ENCODE peak calls at places on chromosomes 2 and 18, in five cellular contexts. E, F, C, L and S are unnamed samples.
A peak's percentile ranks its signal among the peaks of the same experiment; 100 is the strongest.

GRCh38 chr18:6901283-6901926 is 171.9 kb downstream of the ARHGAP28 start:
- DNase-seq in L (no peak), C (no peak), E (no peak), F (no peak), S (no peak)

GRCh38 chr2:40101076-40101688 is 322.1 kb upstream of the THUMPD2 start:
- DNase-seq in F (no peak), E (no peak), L (no peak), C (no peak), S (no peak)

GRCh38 chr18:14179306-14179705 is 47.1 kb upstream of the ZNF519 start:
- DNase-seq in E (peak; percentile 67), C (no peak), F (no peak), L (peak; percentile 8), S (peak; percentile 63)

GRCh38 chr2:10575566-10576300 is 114.0 kb downstream of the NOL10 start:
- DNase-seq in C (no peak), F (no peak), E (no peak), L (no peak), S (no peak)

GRCh38 chr2:24886640-24887324 is 33.3 kb downstream of the ADCY3 start:
- DNase-seq in F (no peak), C (no peak), E (peak; percentile 71), L (no peak), S (no peak)

GRCh38 chr18:35786359-35787042 is 186.0 kb upstream of the RMP24 start:
- DNase-seq in F (no peak), C (no peak), L (no peak), E (no peak), S (no peak)

GRCh38 chr2:207165121-207166038 is at the start of gene KLF7:
- DNase-seq in C (peak; percentile 64), E (peak; percentile 83), L (peak; percentile 72), F (peak; percentile 69), S (peak; percentile 61)

GRCh38 chr2:190088917-190089316 is 26.4 kb upstream of the MSTN start:
- DNase-seq in E (no peak), C (peak; percentile 51), F (peak; percentile 39), L (peak; percentile 23), S (no peak)

GRCh38 chr2:209208211-209208610 is 215.6 kb upstream of the MAP2 start:
- DNase-seq in F (peak; percentile 49), E (no peak), C (peak; percentile 50), L (no peak), S (peak; percentile 52)

GRCh38 chr2:48345176-48345575 is 184.8 kb upstream of the STON1 start:
- DNase-seq in E (no peak), F (no peak), C (no peak), L (no peak), S (no peak)

GRCh38 chr2:229553091-229553490 is 161.3 kb downstream of the DNER start:
- DNase-seq in C (no peak), F (no peak), E (no peak), L (no peak), S (no peak)

GRCh38 chr18:67104700-67105284 is 411.7 kb downstream of the DSEL start:
- DNase-seq in E (peak; percentile 74), C (peak; percentile 60), F (peak; percentile 68), L (no peak), S (peak; percentile 67)

GRCh38 chr2:30979822-30980245 is 158.4 kb downstream of the GALNT14 start:
- DNase-seq in C (no peak), F (peak; percentile 65), L (no peak), E (peak; percentile 91), S (no peak)

GRCh38 chr2:225010804-225011203 is 31.5 kb downstream of the DOCK10 start:
- DNase-seq in L (no peak), C (no peak), E (no peak), F (no peak), S (no peak)

GRCh38 chr18:79469309-79469708 is 73.6 kb downstream of the NFATC1 start:
- DNase-seq in L (no peak), C (no peak), F (no peak), E (no peak), S (no peak)

GRCh38 chr2:63055510-63056308 is 5.1 kb downstream of the OTX1 start:
- DNase-seq in F (no peak), L (no peak), E (peak; percentile 78), C (no peak), S (no peak)

GRCh38 chr18:48065601-48065995 is 135.1 kb upstream of the SMAD2 start:
- DNase-seq in E (peak; percentile 21), C (peak; percentile 47), F (no peak), L (no peak), S (no peak)

GRCh38 chr2:26422947-26423629 is 21.4 kb downstream of the DRC1 start:
- DNase-seq in C (no peak), L (no peak), F (no peak), E (no peak), S (no peak)

GRCh38 chr18:79522451-79523220 is 126.9 kb downstream of the NFATC1 start:
- DNase-seq in C (peak; percentile 29), L (peak; percentile 74), E (peak; percentile 61), F (no peak), S (no peak)

GRCh38 chr18:45658756-45659155 is 43.5 kb downstream of the SLC14A2 start:
- DNase-seq in E (no peak), F (no peak), C (peak; percentile 14), L (no peak), S (no peak)

GRCh38 chr2:203721770-203722169 is 15.3 kb downstream of the CD28 start:
- DNase-seq in F (no peak), L (no peak), E (no peak), C (no peak), S (no peak)

GRCh38 chr2:203719456-203719855 is 13.0 kb downstream of the CD28 start:
- DNase-seq in C (no peak), E (no peak), L (no peak), F (no peak), S (no peak)

GRCh38 chr2:203720922-203721672 is 14.7 kb downstream of the CD28 start:
- DNase-seq in F (no peak), E (no peak), C (no peak), L (no peak), S (no peak)

GRCh38 chr2:203720011-203720410 is 13.6 kb downstream of the CD28 start:
- DNase-seq in C (no peak), E (no peak), F (no peak), L (peak; percentile 84), S (no peak)

DNA sequence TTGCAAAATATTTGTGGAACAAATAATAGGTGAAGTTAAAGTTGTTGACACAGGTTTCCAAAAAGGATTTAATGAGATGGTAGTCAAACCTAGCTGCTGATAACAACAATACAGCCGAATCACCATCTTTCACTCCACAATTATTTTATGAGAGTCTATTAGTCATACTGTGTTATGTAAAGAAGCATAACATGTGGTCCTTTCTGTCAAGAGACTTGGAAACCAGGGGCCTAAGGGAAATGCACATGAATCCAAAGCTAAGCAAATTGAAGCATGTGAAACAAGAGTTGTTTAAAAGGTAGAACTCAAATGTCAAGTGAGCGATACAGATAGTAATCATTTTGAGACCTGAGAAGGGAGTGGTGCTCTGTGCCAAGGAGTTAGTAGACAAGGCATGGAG is 16.0 kb downstream of the CD28 start:
- DNase-seq in L (no peak), E (no peak), F (no peak), C (no peak), S (no peak)
- H3K4me1 ChIP-seq in L (peaks cover 70% of the 10 kb centered on the region), E (no peaks in the 10 kb centered on the region), F (no peaks in the 10 kb centered on the region), C (no peaks in the 10 kb centered on the region), S (no peaks in the 10 kb centered on the region)

DNA sequence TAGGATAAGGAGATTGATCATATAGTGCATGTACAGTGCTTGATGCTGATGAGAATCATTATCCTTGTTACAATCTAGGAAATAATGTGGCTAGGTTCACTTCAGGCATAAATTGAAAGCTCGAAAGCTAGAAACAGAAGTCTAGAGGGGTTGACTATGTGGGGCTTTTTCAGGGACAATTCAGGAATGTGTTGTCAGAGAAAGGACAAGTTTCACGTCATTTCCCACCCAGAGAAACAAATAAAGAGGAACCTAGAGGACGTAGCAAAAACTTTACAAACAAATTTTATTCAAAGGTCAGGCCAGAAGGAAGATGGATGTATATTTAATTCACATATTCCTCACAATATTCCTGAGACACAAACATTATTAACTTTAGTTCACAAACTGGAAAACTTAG is 7.6 kb downstream of the CYRIA start:
- DNase-seq in E (no peak), F (no peak), L (no peak), C (no peak), S (no peak)
- H3K4me1 ChIP-seq in E (no peaks in the 10 kb centered on the region), F (peaks cover 79% of the 10 kb centered on the region), L (peaks cover 4% of the 10 kb centered on the region), C (peaks cover 92% of the 10 kb centered on the region), S (peaks cover 3% of the 10 kb centered on the region)

GRCh38 chr2:109316091-109316490 is 187.1 kb downstream of the SH3RF3 start:
- DNase-seq in F (no peak), C (no peak), L (no peak), E (no peak), S (no peak)

GRCh38 chr2:109320195-109320935 is 191.4 kb downstream of the SH3RF3 start:
- DNase-seq in L (no peak), F (no peak), E (no peak), C (no peak), S (no peak)

GRCh38 chr2:109318949-109319342 is 189.9 kb downstream of the SH3RF3 start:
- DNase-seq in L (no peak), E (no peak), C (no peak), F (no peak), S (no peak)

GRCh38 chr2:109317471-109318090 is 188.6 kb downstream of the SH3RF3 start:
- DNase-seq in L (no peak), F (peak; percentile 35), C (no peak), E (no peak), S (no peak)

DNA sequence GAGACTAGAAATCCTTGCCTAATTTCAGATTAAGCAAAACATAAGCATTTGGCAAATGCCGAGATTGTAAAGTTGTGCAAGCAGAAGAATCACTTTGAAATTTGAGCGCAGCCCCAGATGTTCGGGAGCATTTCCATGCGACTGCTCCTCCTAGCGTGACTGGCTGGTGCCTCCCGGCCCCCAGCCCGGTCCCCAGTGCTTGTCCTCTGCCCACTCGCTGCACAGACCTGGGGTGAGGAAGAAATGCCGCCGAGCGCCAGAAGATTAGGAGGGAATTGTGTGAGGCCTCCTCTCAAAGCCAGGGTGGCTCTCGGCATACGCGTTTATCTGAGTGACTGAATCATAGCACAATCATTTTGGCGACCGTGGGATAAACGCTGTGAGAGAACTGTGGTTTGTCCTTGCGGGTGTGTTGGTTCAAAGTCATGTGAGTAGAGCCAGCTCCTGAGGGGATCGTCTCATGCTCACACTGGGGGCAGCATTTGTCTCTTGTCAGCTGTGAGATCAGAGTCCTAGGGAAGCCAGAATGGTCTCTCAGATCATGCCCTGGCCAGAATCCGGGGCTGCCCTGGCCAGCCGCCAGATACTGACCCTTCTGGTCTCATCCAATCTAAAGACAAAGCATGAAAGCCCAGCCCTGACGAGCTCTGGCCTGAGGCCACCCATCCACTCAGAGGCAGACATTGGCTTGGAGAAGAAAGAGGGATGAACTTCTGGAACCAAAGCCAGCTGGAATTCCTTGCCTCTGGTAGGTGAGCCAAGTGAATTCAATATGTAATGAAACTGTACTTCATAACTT is 189.3 kb downstream of the SH3RF3 start:
- DNase-seq in C (peak; percentile 36), L (no peak), E (peak; percentile 88), F (peak; percentile 80), S (peak; percentile 53)
- H3K4me1 ChIP-seq in C (peaks cover 14% of the 10 kb centered on the region), L (no peaks in the 10 kb centered on the region), E (peaks cover 4% of the 10 kb centered on the region), F (peaks cover 46% of the 10 kb centered on the region), S (no peaks in the 10 kb centered on the region)

DNA sequence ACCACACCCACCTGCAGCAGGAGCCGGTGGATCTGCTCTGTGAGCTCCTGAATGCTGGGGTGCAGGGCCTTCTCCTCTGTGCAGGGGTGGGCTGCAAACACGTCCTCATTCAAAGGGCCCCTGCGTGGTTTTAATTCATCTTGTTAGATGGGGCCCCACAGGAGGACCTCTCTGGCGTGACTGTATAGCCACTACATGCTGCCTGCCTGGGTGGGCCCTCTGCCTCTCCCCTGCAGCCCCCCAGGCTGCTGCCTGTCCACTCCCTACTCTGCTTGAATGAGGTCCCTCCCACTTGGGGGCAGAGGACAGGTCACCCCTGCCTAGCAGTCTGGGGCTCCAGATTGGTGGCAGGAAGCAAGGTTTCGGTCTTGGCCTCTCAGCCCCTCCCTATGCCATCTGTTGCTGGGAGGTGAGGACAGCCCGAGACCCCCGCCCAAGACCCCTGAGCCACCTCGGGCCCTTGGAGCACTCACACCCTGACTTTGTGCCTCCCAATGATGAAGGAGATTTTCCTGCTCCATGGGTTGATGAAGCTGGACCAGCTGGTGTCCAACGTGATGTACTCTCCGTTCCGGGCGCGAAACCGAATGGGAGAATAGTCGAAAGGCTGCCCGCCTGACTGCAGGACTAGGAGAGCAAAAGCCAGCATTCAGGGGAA is 22.0 kb upstream of the HES6 start:
- DNase-seq in E (no peak), F (no peak), C (no peak), L (no peak), S (no peak)
- H3K4me1 ChIP-seq in E (no peaks in the 10 kb centered on the region), F (peaks cover 12% of the 10 kb centered on the region), C (peaks cover 25% of the 10 kb centered on the region), L (no peaks in the 10 kb centered on the region), S (peaks cover 3% of the 10 kb centered on the region)